ENCODE peak calls at places on chromosomes 11 and 22, in ten cellular contexts. Y is Karpas-422; E is ACHN; R is AG10803; C is Kasumi-1; H is stimulated activated CD4-positive, alpha-beta T cell treated with anti-CD3 and anti-CD28 coated beads, Interleukin-12 subunit alpha, Interleukin-12 subunit beta, amount 100 ng/mL, for 24 hours; K is CD4-positive, CD25-positive, alpha-beta regulatory T cell; T is MCF 10A; V is MV-4-11; B is heart right ventricle. S is an unnamed sample.

GRCh38 chr11:74418509-74418895 is 20.3 kb upstream of the PGM2L1 start:
- DNase-seq in C (no peak), Y (no peak), T (peak; percentile 73), B (no peak), V (peak; percentile 3), K (no peak), H (no peak), E (peak; percentile 29), R (peak; percentile 37), S (no peak)

GRCh38 chr11:3914807-3915206 is 59.3 kb downstream of the STIM1 start:
- DNase-seq in Y (no peak), V (no peak), R (peak; percentile 45), E (no peak), K (peak; percentile 35), B (no peak), C (no peak), T (no peak), H (no peak), S (no peak)

GRCh38 chr11:70569173-70569890 is 171.0 kb downstream of the CTTN start:
- DNase-seq in C (no peak), E (no peak), Y (no peak), H (no peak), K (no peak), T (no peak), B (no peak), V (no peak), R (no peak), S (no peak)

GRCh38 chr22:21718492-21718891 is 17.1 kb downstream of the YPEL1 start:
- DNase-seq in Y (peak; percentile 53), R (no peak), C (no peak), K (no peak), V (no peak), E (no peak), H (no peak), T (no peak), B (no peak), S (no peak)

GRCh38 chr11:30015725-30016449 is 943 bp downstream of the KCNA4 start:
- DNase-seq in H (no peak), B (no peak), T (no peak), K (no peak), E (no peak), C (no peak), R (no peak), Y (no peak), V (no peak), S (no peak)

GRCh38 chr11:73404048-73404447 is 27.8 kb downstream of the RELT start:
- DNase-seq in T (peak; percentile 49), C (peak; percentile 64), V (peak; percentile 85), B (peak; percentile 72), H (no peak), R (peak; percentile 65), E (peak; percentile 45), Y (no peak), K (no peak), S (peak; percentile 87)

GRCh38 chr11:22635689-22636088 is 10.1 kb upstream of the FANCF start:
- DNase-seq in Y (no peak), C (no peak), R (no peak), T (no peak), E (no peak), V (no peak), H (no peak), K (no peak), B (no peak), S (no peak)

GRCh38 chr22:17788528-17789378 is 14.5 kb upstream of the BID start:
- DNase-seq in E (no peak), H (no peak), K (no peak), T (no peak), B (no peak), C (no peak), V (no peak), R (no peak), Y (no peak), S (no peak)

GRCh38 chr22:36052505-36052941 is 23.9 kb upstream of the RBFOX2 start:
- DNase-seq in B (no peak), C (peak; percentile 26), T (peak; percentile 21), V (peak; percentile 39), R (peak; percentile 57), K (no peak), Y (no peak), H (no peak), E (peak; percentile 2), S (no peak)

GRCh38 chr22:39149915-39150847 is 2.3 kb downstream of the CBX7 start:
- DNase-seq in B (no peak), C (no peak), T (no peak), V (no peak), E (no peak), K (no peak), H (no peak), R (no peak), Y (no peak), S (no peak)

GRCh38 chr22:45977551-45978274 is 751 bp upstream of the WNT7B start:
- DNase-seq in B (no peak), E (no peak), T (peak; percentile 35), H (no peak), R (no peak), K (no peak), Y (no peak), C (no peak), V (no peak), S (no peak)

GRCh38 chr11:105000797-105001196 is 22.2 kb downstream of the CASP5 start:
- DNase-seq in V (no peak), B (peak; percentile 14), E (peak; percentile 12), H (peak; percentile 38), R (no peak), Y (peak; percentile 90), K (peak; percentile 43), T (peak; percentile 13), C (peak; percentile 18), S (no peak)

GRCh38 chr11:74325649-74326645 is 14.5 kb upstream of the P4HA3 start:
- DNase-seq in C (no peak), B (peak; percentile 74), R (peak; percentile 97), E (no peak), H (no peak), V (no peak), K (no peak), Y (no peak), T (no peak), S (peak; percentile 95)

GRCh38 chr11:75858613-75859012 is 43.6 kb downstream of the UVRAG start:
- DNase-seq in T (peak; percentile 23), K (no peak), R (peak; percentile 76), V (peak; percentile 47), H (no peak), E (no peak), C (no peak), B (no peak), Y (no peak), S (no peak)

GRCh38 chr11:44427432-44427831 is 117.5 kb upstream of the ALX4 start:
- DNase-seq in B (no peak), K (no peak), V (peak; percentile 25), T (peak; percentile 14), C (peak; percentile 4), R (no peak), H (peak; percentile 13), Y (peak; percentile 75), E (peak; percentile 17), S (no peak)